ENCODE peak calls at places on chromosomes 16 and 17, in six cellular contexts. J is astrocyte, Y is psoas muscle, R is IMR-90, W is neural progenitor cell, N is thoracic aorta. M is an unnamed sample. For H3K36me3, the result is how much of the 10 kb centered on the place peaks cover.

GRCh38 chr16:27048316-27048715 is 18.4 kb upstream of the C16orf82 start:
- DNase-seq in J (no peak), Y (no peak), R (no peak), W (no peak), N (no peak), M (no peak)

GRCh38 chr17:65638221-65638940 is 76.9 kb upstream of the AXIN2 start:
- DNase-seq in J (peak), Y (no peak), R (peak), W (no peak), N (no peak), M (no peak)

GRCh38 chr17:33929181-33929724 is 325.8 kb upstream of the CCL2 start:
- DNase-seq in J (no peak), Y (no peak), R (no peak), W (peak), N (no peak), M (peak)

GRCh38 chr17:61387011-61387410 is 12.6 kb upstream of the TBX2 start:
- DNase-seq in J (no peak), Y (peak), R (no peak), W (no peak), N (no peak), M (no peak)

GRCh38 chr17:9023389-9024210 is 2.3 kb downstream of the NTN1 start:
- DNase-seq in J (no peak), Y (no peak), R (no peak), W (peak), N (no peak), M (peak)

GRCh38 chr17:45339646-45340605 is 23.1 kb upstream of the MAP3K14 start:
- DNase-seq in J (no peak), Y (no peak), R (no peak), W (no peak), N (no peak), M (no peak)

GRCh38 chr16:27816561-27816960 is 247.0 kb downstream of the GSG1L start:
- DNase-seq in J (no peak), Y (no peak), R (no peak), W (no peak), N (no peak), M (no peak)

GRCh38 chr16:85553436-85554113 is 59.5 kb upstream of the GSE1 start:
- DNase-seq in J (peak), Y (peak), R (peak), W (no peak), N (no peak), M (peak)

GRCh38 chr16:62058412-62058811 is 22.2 kb upstream of the CDH8 start:
- DNase-seq in J (no peak), Y (no peak), R (no peak), W (no peak), N (no peak), M (no peak)

GRCh38 chr17:76585048-76585648 is 512 bp downstream of the ST6GALNAC2 start:
- DNase-seq in J (no peak), Y (no peak), R (no peak), W (peak), N (no peak), M (peak)

GRCh38 chr17:3821101-3821500 is 20.1 kb upstream of the ITGAE start:
- DNase-seq in J (no peak), Y (no peak), R (no peak), W (no peak), N (no peak), M (no peak)

GRCh38 chr17:3815925-3816324 is 14.9 kb upstream of the ITGAE start:
- DNase-seq in J (no peak), Y (no peak), R (no peak), W (no peak), N (no peak), M (no peak)

GRCh38 chr17:3815122-3815521 is 14.1 kb upstream of the ITGAE start:
- DNase-seq in J (no peak), Y (no peak), R (no peak), W (no peak), N (no peak), M (no peak)

GRCh38 chr17:3817851-3818605 is 17.0 kb upstream of the ITGAE start:
- DNase-seq in J (no peak), Y (no peak), R (no peak), W (no peak), N (no peak), M (no peak)

DNA sequence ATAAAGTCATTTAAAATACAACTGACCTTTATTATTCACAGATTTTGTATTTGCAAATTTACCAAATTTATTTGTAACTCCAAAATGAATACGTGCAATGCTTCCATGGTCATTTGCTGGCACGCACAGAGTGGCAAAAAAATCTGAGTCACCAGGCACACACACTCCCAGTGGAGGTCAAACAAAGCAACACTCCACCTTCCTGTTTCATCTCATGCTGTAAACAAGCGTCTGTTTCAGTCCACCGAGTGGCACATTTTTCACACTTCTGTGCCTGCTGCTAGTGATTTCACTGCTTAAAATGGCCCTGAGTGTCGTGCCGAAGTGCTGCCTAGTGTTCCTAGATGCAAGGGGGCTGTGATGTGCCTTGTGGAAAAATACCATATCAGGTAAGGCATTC is 17.8 kb upstream of the ITGAE start:
- DNase-seq in J (peak), Y (no peak), R (no peak), W (no peak), N (no peak), M (no peak)
- H3K36me3 ChIP-seq in J (under half), Y (under half), R (under half), W (under half), N (half or more), M (under half)

GRCh38 chr16:30760160-30760559 is 1.7 kb downstream of the CFAP119 start:
- DNase-seq in J (no peak), Y (peak), R (no peak), W (no peak), N (no peak), M (no peak)

GRCh38 chr16:30756781-30757100 is 5.1 kb downstream of the CFAP119 start:
- DNase-seq in J (no peak), Y (no peak), R (no peak), W (no peak), N (no peak), M (no peak)

GRCh38 chr16:30760577-30761426 is 1.1 kb downstream of the CFAP119 start:
- DNase-seq in J (no peak), Y (peak), R (no peak), W (no peak), N (no peak), M (no peak)

GRCh38 chr16:30757316-30757715 is 4.5 kb downstream of the CFAP119 start:
- DNase-seq in J (no peak), Y (no peak), R (no peak), W (no peak), N (no peak), M (no peak)

GRCh38 chr16:30758988-30759461 is 2.8 kb downstream of the CFAP119 start:
- DNase-seq in J (no peak), Y (peak), R (no peak), W (no peak), N (no peak), M (no peak)
- H3K36me3 ChIP-seq in J (under half), Y (under half), R (under half), W (under half), N (under half), M (under half)

DNA sequence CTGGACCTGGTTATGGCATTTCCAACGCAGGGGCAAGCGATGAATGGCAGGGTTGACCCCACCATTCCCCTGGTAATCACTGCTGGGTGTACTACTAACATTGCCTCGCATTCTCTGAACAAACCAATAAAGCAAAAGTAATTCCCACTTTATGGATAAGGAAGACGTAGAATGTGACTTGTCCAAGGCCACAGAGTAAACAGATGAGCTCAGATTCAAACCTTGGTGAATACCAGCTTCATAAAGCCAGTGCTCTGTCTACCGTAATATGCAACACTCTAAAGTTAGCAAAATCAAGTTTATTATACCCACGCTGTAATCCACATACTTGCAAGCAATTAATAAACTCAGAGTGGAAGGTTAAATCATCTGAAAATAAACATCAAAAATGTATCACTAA is 59.6 kb downstream of the ANKFY1 start:
- DNase-seq in J (peak), Y (no peak), R (peak), W (no peak), N (no peak), M (no peak)
- H3K36me3 ChIP-seq in J (under half), Y (under half), R (under half), W (under half), N (under half), M (under half)

GRCh38 chr16:50386139-50386538 is 17.4 kb upstream of the BRD7 start:
- DNase-seq in J (no peak), Y (no peak), R (no peak), W (no peak), N (no peak), M (peak)

GRCh38 chr16:50389900-50390896 is 21.4 kb upstream of the BRD7 start:
- DNase-seq in J (no peak), Y (no peak), R (no peak), W (no peak), N (no peak), M (no peak)

GRCh38 chr16:50386819-50387218 is 18.0 kb upstream of the BRD7 start:
- DNase-seq in J (no peak), Y (no peak), R (no peak), W (no peak), N (no peak), M (no peak)

GRCh38 chr16:50390914-50391700 is 22.3 kb upstream of the BRD7 start:
- DNase-seq in J (no peak), Y (no peak), R (no peak), W (peak), N (no peak), M (no peak)

GRCh38 chr16:50388491-50388890 is 19.7 kb upstream of the BRD7 start:
- DNase-seq in J (no peak), Y (no peak), R (no peak), W (no peak), N (no peak), M (no peak)
- H3K36me3 ChIP-seq in J (under half), Y (under half), R (under half), W (under half), N (under half), M (under half)

DNA sequence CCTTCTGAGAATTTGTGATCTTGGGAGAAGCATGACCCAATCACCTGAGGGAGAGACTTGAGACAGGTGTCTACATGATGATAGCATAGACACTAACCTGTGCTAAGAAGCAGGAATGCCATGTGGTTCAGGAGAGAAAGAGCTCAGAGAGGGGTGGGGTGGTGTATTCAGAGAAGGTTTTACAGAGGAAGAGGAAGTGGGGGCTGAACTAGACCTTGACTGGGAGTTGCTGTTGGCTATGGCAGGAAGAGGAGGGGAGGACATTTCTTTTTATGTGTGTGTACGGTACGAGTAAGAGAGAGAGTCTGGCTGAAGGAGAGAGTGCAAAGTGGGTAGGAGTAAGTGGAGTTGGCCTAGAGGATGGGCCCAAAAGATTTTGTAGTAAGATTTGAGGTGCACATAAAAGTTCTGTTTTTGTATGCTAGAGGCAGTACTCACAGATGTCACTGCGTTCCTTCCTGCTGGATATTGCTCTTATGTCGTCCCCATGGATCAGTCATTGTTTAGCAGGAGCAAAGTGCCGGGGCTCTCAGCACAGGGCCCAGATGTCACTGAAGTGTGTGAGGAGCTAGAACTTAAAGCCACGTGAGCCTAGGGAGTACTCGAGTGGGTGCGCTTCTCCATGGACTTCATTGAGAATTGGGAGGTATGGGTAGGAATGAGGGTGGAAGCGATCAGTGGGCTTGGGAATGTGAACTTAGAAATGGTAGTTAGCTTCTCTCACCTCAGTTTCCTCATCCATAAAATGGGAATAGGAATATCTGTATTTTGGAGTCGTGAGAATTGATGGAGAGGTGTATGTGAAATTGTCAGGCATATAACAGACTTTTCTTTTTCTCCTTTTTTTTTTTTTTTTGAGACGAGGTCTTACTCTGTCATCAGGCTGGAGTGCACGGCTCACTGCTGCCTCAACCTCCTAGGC is 22.1 kb downstream of the SLC7A6 start:
- DNase-seq in J (no peak), Y (no peak), R (no peak), W (no peak), N (no peak), M (no peak)
- H3K36me3 ChIP-seq in J (under half), Y (under half), R (under half), W (under half), N (under half), M (under half)

GRCh38 chr16:68781784-68782183 is 44.7 kb downstream of the CDH1 start:
- DNase-seq in J (no peak), Y (no peak), R (no peak), W (no peak), N (no peak), M (no peak)
- H3K36me3 ChIP-seq in J (under half), Y (under half), R (under half), W (under half), N (under half), M (under half)

DNA sequence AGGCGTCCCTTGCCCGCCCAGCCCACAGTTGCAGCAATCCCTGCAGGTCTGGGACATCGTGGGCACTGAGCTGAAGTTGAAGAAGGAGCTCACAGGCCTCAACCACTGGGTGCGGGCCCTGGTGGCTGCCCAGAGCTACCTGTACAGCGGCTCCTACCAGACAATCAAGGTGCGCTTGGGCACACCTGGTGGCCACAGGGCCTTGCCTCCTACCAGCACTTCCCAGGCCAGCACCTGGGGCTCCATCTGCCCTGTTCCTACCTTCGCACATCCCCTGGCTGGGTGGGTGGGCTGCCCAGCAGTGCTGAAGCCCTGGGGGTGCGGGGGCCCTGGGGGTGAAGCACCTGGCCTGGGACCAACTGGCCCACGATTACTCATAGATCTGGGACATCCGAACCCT is 19.9 kb downstream of the TRAF7 start:
- DNase-seq in J (no peak), Y (no peak), R (no peak), W (no peak), N (no peak), M (no peak)
- H3K36me3 ChIP-seq in J (under half), Y (under half), R (half or more), W (under half), N (under half), M (under half)

DNA sequence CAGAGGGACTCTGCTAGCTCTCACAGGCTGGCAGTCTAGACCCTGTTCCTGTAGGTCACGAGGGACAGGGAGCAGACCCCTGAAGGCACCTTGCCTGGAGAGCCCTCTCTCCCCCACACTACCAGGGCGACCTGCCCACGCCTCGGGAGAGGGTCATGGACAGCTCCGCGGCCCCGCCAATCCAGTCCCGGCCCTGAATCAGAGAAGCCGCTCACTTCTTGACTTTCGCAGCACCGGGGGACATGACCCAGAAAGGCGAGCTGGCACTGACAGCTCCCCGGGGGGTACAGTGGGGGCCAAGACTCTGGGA is 5.1 kb downstream of the KIFC3 start:
- DNase-seq in J (no peak), Y (no peak), R (no peak), W (no peak), N (no peak), M (no peak)
- H3K36me3 ChIP-seq in J (under half), Y (under half), R (under half), W (under half), N (under half), M (under half)

DNA sequence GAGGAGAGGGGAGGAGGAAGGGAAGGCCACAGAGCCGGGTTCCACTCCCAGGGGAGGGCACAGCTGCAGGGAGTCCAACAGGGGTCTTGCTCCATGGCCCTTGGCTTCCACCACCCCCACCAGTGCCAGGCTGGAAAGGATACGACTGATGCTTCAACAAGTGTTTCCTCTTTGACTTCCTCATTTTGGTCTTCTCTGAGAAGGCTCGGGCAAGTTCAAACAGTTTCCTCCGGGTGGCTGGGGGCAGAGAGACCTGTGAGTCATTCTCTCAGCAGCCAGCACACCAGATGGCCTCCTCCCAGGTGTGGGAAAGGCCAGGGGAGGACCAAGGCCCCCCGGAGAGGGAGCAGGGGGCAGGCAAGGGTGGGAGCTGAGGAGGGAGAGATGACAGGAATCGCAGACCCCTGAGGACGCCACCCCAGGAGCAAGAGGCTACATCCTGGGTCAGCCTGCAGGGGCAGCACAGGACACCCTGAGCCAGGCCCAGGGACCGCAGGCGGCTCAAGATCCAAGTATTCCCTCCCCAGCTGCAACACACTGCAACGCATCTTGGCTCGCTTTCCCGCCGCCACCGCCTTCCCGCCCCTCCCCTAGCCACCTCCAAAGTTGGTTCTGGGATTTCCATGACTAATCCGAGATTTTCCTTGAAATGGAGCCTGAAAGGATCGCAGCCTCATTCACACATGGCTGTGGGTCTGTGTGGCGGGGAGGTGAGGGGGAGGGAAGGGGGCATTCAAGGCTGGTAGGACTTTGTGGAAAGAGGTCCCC is 18.3 kb upstream of the MRPS23 start:
- DNase-seq in J (peak), Y (peak), R (peak), W (peak), N (peak), M (peak)
- H3K36me3 ChIP-seq in J (under half), Y (under half), R (under half), W (under half), N (under half), M (under half)

GRCh38 chr16:30762991-30763725 is 1.0 kb downstream of the RNF40 start:
- DNase-seq in J (no peak), Y (no peak), R (no peak), W (no peak), N (no peak), M (no peak)
- H3K36me3 ChIP-seq in J (under half), Y (under half), R (under half), W (under half), N (under half), M (under half)